ENCODE peak calls at places on chromosomes 6 and 20, in seven cellular contexts. Y is transverse colon; S is neural progenitor cell; U is CD8-positive, alpha-beta T cell; M is thoracic aorta; L is PC-3; K is right atrium auricular region. Q is an unnamed sample.

GRCh38 chr6:104182811-104183210 is 676.9 kb downstream of the HACE1 start:
- DNase-seq in U (no peak), Y (no peak), K (no peak), M (no peak), S (no peak), L (peak; percentile 1), Q (no peak)

GRCh38 chr20:57006411-57007170 is 259.9 kb downstream of the BMP7 start:
- DNase-seq in Y (no peak), K (no peak), M (no peak), U (no peak), L (peak; percentile 87), S (peak; percentile 80), Q (no peak)

GRCh38 chr6:116111552-116112528 is 11.2 kb downstream of the NT5DC1 start:
- DNase-seq in K (no peak), Y (peak; percentile 49), L (peak; percentile 64), S (peak; percentile 66), M (no peak), U (no peak), Q (peak; percentile 57)

GRCh38 chr6:55528624-55529023 is 50.4 kb downstream of the HMGCLL1 start:
- DNase-seq in L (peak; percentile 71), U (no peak), M (no peak), K (no peak), S (peak; percentile 48), Y (no peak), Q (peak; percentile 18)

GRCh38 chr20:44231713-44232468 is 15.2 kb upstream of the GDAP1L1 start:
- DNase-seq in S (peak; percentile 25), K (no peak), M (no peak), U (no peak), L (no peak), Y (no peak), Q (no peak)

GRCh38 chr6:16239090-16239797 is 857 bp downstream of the GMPR start:
- DNase-seq in L (peak; percentile 84), U (no peak), M (peak; percentile 56), K (peak; percentile 82), S (peak; percentile 46), Y (peak; percentile 70), Q (peak; percentile 70)

GRCh38 chr20:23490817-23491216 is at the start of gene CST8:
- DNase-seq in K (no peak), U (no peak), S (no peak), M (no peak), Y (no peak), L (no peak), Q (no peak)

GRCh38 chr20:45959126-45959525 is 12.9 kb downstream of the ZNF335 start:
- DNase-seq in L (no peak), S (no peak), U (no peak), M (no peak), K (no peak), Y (no peak), Q (no peak)

DNA sequence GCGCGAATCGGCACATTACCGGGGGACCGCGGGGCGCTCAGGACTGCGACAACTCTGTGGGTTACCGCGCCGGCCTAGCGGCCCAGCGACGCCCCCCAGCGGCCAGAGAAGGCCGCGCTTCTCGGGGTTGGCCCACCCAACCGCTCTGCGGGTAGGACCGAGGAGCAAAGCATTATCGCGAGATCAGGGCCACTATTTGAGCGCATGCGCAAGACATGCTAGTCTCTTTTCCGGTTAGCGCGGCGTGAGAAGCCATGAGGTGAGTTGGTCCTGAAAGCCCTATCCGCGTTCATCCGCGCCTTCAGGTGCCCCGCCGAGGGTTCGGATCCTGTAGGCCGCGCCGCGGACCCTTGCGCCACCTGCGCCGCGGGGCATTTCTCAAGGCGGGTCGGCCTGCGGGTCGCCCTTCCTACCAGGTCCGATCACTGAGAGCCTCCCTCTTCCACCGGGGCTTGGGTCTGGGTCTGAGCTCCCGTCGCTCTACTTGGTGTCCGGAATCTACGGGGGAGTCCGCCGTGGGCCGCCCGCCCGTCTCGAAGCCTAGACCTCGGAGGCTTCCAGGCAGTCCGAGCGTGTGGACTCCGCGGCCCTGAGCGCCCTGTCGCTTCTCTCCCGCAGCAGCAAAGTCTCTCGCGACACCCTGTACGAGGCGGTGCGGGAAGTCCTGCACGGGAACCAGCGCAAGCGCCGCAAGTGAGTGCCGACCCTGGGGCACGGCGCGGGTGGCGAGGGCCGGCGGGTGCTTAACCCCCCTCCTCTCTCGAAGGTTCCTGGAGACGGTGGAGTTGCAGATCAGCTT is at the start of gene RPL10A:
- DNase-seq in Y (peak; percentile 97), K (peak; percentile 95), L (peak; percentile 98), S (peak; percentile 98), M (peak; percentile 62), U (peak; percentile 94), Q (peak; percentile 98)
- TF ChIP-seq CTCF in Y (peak; percentile 98), K (peak; percentile 90), L (peak; percentile 96), S (peak; percentile 95), M (peak; percentile 94), U (peak; percentile 90), Q (peak; percentile 97)

GRCh38 chr6:52388790-52389189 is 26.8 kb downstream of the PAQR8 start:
- DNase-seq in L (no peak), S (no peak), Y (no peak), K (no peak), M (no peak), U (no peak), Q (no peak)

GRCh38 chr6:52389626-52390360 is 27.8 kb downstream of the PAQR8 start:
- DNase-seq in L (peak; percentile 91), Y (peak; percentile 82), M (no peak), U (peak; percentile 55), S (no peak), K (peak; percentile 59), Q (peak; percentile 86)

GRCh38 chr6:52389264-52389625 is 27.3 kb downstream of the PAQR8 start:
- DNase-seq in M (no peak), Y (no peak), L (no peak), S (no peak), K (no peak), U (no peak), Q (no peak)

GRCh38 chr6:52391599-52391998 is 28.5 kb upstream of the EFHC1 start:
- DNase-seq in L (no peak), M (no peak), S (no peak), U (no peak), K (no peak), Y (no peak), Q (no peak)

GRCh38 chr6:52390361-52390727 is 28.4 kb downstream of the PAQR8 start:
- DNase-seq in Y (no peak), K (no peak), U (peak; percentile 38), S (no peak), M (no peak), L (peak; percentile 86), Q (peak; percentile 40)
- H3K4me1 ChIP-seq in Y (peaks cover 40% of the 10 kb centered on the region), K (peaks cover 20% of the 10 kb centered on the region), U (peaks cover 77% of the 10 kb centered on the region), S (no peaks in the 10 kb centered on the region), M (no peaks in the 10 kb centered on the region), L (peaks cover 33% of the 10 kb centered on the region), Q (peaks cover 7% of the 10 kb centered on the region)

GRCh38 chr6:8785223-8785622 is 349.9 kb upstream of the SLC35B3 start:
- DNase-seq in L (no peak), Y (no peak), S (no peak), U (no peak), K (no peak), M (no peak), Q (no peak)

GRCh38 chr6:8780653-8781052 is 345.3 kb upstream of the SLC35B3 start:
- DNase-seq in Y (no peak), U (no peak), L (no peak), S (no peak), M (no peak), K (no peak), Q (no peak)

DNA sequence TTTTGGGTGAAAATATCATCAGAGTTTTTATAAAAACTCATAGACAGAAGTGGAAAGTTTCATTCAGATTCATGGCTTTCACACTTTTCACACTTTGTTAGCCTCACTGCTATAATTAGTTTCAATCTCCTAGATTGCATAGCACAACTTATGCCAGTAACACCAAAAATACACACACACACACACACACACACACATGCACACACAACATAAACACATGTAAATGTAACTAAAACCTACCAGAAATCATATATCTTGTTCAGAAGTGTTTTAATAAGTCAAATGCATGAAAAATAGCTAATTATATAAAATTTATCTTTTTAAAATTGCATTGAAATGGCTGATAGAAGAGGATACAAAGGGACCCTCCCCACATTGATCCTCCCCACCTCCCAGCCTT is 347.8 kb upstream of the SLC35B3 start:
- DNase-seq in L (no peak), S (no peak), Y (no peak), K (no peak), U (no peak), M (no peak), Q (no peak)
- H3K9me3 ChIP-seq in L (no peaks in the 10 kb centered on the region), S (no peaks in the 10 kb centered on the region), Y (no peaks in the 10 kb centered on the region), K (no peaks in the 10 kb centered on the region), U (no peaks in the 10 kb centered on the region), M (no peaks in the 10 kb centered on the region), Q (no peaks in the 10 kb centered on the region)

DNA sequence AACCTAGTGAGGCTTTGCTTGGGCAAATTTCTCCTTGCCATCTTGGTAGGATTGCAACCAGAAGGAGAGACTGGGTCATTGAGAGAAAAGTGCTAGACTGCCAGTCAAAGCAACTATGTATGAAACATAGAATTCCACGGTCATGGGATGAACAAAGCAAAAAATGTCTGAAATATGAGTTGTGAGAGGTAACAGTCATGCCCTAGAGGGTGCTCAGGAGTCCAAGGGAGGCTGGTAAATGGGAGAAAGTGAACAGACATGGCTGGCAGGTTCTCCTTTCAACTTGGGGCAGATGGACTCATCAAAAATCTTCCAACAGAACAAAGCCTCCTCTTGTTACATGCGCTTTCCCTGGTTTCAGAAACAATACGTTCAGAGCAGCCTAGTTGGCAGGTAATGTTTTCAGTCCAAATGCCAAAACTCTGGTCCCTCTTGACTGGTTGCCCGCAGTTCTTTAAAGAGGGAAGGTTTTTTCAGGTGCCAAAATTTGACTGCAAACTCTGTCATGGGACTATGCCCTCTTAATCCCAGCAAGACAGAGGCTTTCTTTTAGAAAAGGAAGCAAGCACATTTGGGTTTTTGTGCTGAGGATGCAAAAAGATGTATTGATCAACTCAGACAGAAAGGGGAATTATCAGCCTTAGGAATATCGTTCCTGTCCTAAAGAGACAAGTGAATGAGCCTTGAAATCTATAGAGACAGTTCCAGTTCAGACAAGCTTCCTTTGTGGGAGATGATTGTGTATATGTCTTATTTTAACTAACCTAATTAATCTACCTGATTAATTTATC is 68.5 kb upstream of the SASH1 start:
- DNase-seq in M (no peak), K (no peak), U (no peak), S (no peak), L (no peak), Y (no peak), Q (no peak)
- TF ChIP-seq CTCF in M (no peak), K (no peak), U (no peak), S (no peak), L (no peak), Y (no peak), Q (no peak)

Q was measured in colonic mucosa.